ENCODE peak calls at places on chromosomes 12 and 14, in four cellular contexts. One of them, this sample, is unnamed.

GRCh38 chr12:71626768-71627167 is 36.9 kb downstream of the ZFC3H1 start:
- DNase-seq in ovary: no peak
- DNase-seq in lower leg skin: no peak
- DNase-seq in IMR-90: peak; percentile 65
- DNase-seq in this sample: no peak

GRCh38 chr12:4810219-4810671 is 90.0 kb downstream of the GALNT8 start:
- DNase-seq in ovary: no peak
- DNase-seq in lower leg skin: no peak
- DNase-seq in IMR-90: no peak
- DNase-seq in this sample: no peak

GRCh38 chr14:103103461-103104388 is 9.2 kb downstream of the EXOC3L4 start:
- DNase-seq in ovary: peak; percentile 66
- DNase-seq in lower leg skin: no peak
- DNase-seq in IMR-90: peak; percentile 35
- DNase-seq in this sample: no peak

GRCh38 chr12:127125607-127126259 is 1141.2 kb upstream of the TMEM132C start:
- DNase-seq in ovary: no peak
- DNase-seq in lower leg skin: no peak
- DNase-seq in IMR-90: peak; percentile 70
- DNase-seq in this sample: no peak

GRCh38 chr14:63624203-63624602 is 17.5 kb downstream of the WDR89 start:
- DNase-seq in ovary: no peak
- DNase-seq in lower leg skin: no peak
- DNase-seq in IMR-90: no peak
- DNase-seq in this sample: no peak

GRCh38 chr12:11652351-11653040 is 3.0 kb downstream of the ETV6 start:
- DNase-seq in ovary: no peak
- DNase-seq in lower leg skin: peak; percentile 34
- DNase-seq in IMR-90: peak; percentile 67
- DNase-seq in this sample: no peak

GRCh38 chr12:6979453-6979852 is 8.7 kb downstream of the EMG1 start:
- DNase-seq in ovary: no peak
- DNase-seq in lower leg skin: no peak
- DNase-seq in IMR-90: no peak
- DNase-seq in this sample: no peak

GRCh38 chr14:97185186-97185585 is 388.0 kb downstream of the VRK1 start:
- DNase-seq in ovary: no peak
- DNase-seq in lower leg skin: no peak
- DNase-seq in IMR-90: no peak
- DNase-seq in this sample: no peak

GRCh38 chr12:118185602-118186397 is 49.9 kb downstream of the PEBP1 start:
- DNase-seq in ovary: no peak
- DNase-seq in lower leg skin: no peak
- DNase-seq in IMR-90: no peak
- DNase-seq in this sample: no peak

GRCh38 chr14:104219731-104220224 is 81.4 kb downstream of the KIF26A start:
- DNase-seq in ovary: peak; percentile 23
- DNase-seq in lower leg skin: no peak
- DNase-seq in IMR-90: no peak
- DNase-seq in this sample: peak; percentile 46

GRCh38 chr14:65255029-65255545 is 152.8 kb upstream of the MAX start:
- DNase-seq in ovary: no peak
- DNase-seq in lower leg skin: no peak
- DNase-seq in IMR-90: peak; percentile 82
- DNase-seq in this sample: no peak

GRCh38 chr12:100672075-100672592 is 98.7 kb downstream of the GAS2L3 start:
- DNase-seq in ovary: no peak
- DNase-seq in lower leg skin: no peak
- DNase-seq in IMR-90: no peak
- DNase-seq in this sample: no peak

GRCh38 chr14:49594347-49595089 is 4.2 kb upstream of the LRR1 start:
- DNase-seq in ovary: no peak
- DNase-seq in lower leg skin: no peak
- DNase-seq in IMR-90: peak; percentile 85
- DNase-seq in this sample: no peak

GRCh38 chr12:3313655-3314305 is 177.2 kb upstream of the PRMT8 start:
- DNase-seq in ovary: peak; percentile 46
- DNase-seq in lower leg skin: no peak
- DNase-seq in IMR-90: peak; percentile 20
- DNase-seq in this sample: no peak

GRCh38 chr12:14239350-14239934 is 126.0 kb upstream of the ATF7IP start:
- DNase-seq in ovary: no peak
- DNase-seq in lower leg skin: no peak
- DNase-seq in IMR-90: no peak
- DNase-seq in this sample: no peak

GRCh38 chr12:120292411-120292660 is 633 bp upstream of the RNU4-2 start:
- DNase-seq in ovary: no peak
- DNase-seq in lower leg skin: peak; percentile 26
- DNase-seq in IMR-90: no peak
- DNase-seq in this sample: no peak

GRCh38 chr14:61281186-61281676 is at the start of gene TMEM30B:
- DNase-seq in ovary: no peak
- DNase-seq in lower leg skin: peak; percentile 62
- DNase-seq in IMR-90: no peak
- DNase-seq in this sample: no peak
- TF ChIP-seq POLR2A in ovary: no peak
- TF ChIP-seq POLR2A in lower leg skin: no peak
- TF ChIP-seq POLR2A in IMR-90: no peak
- TF ChIP-seq POLR2A in this sample: no peak

GRCh38 chr12:81329088-81329487 is 251.2 kb downstream of the ACSS3 start:
- DNase-seq in ovary: no peak
- DNase-seq in lower leg skin: no peak
- DNase-seq in IMR-90: peak; percentile 2
- DNase-seq in this sample: no peak
- TF ChIP-seq CTCF in ovary: no peak
- TF ChIP-seq CTCF in lower leg skin: no peak
- TF ChIP-seq CTCF in IMR-90: no peak
- TF ChIP-seq CTCF in this sample: no peak

GRCh38 chr12:21757665-21758064 is 16.8 kb downstream of the KCNJ8 start:
- DNase-seq in ovary: no peak
- DNase-seq in lower leg skin: no peak
- DNase-seq in IMR-90: no peak
- DNase-seq in this sample: no peak
- TF ChIP-seq POLR2A in ovary: no peak
- TF ChIP-seq POLR2A in lower leg skin: no peak
- TF ChIP-seq POLR2A in IMR-90: no peak
- TF ChIP-seq POLR2A in this sample: no peak

DNA sequence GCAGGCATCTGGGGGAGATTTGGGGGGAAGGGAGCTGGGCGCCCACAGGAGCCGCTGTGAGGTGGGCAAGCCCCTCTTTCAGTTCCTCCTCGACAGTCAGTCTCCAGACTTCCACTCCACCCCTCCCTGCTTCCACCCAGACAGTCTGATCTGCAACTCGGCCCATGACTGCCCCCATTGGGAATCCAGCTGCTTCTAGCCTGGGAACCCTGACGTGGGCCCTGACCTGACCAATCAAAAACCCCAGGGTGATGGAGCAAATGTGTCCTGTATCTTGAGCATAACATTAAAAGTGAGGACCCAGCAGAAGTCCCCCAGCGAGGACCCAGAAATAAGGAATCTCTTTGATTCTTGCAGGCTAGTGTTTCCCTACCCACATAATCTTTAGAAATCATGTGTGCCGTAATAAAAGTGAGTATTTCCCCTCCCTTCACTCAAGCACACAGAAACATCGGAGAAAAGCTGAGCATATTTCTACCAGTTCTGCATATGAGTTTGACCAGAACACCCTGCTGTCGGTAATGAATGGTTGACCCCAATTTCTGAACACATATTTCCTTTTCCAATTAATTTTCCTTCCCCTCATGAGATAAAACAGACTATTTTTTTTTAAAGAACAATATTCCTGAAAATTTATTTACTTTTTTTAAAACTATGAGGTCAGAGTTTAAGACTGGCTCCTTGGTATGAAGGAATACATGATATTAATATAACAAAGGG is 6.4 kb downstream of the SSH1 start:
- DNase-seq in ovary: no peak
- DNase-seq in lower leg skin: no peak
- DNase-seq in IMR-90: peak; percentile 91
- DNase-seq in this sample: no peak
- TF ChIP-seq CTCF in ovary: no peak
- TF ChIP-seq CTCF in lower leg skin: no peak
- TF ChIP-seq CTCF in IMR-90: peak; percentile 40
- TF ChIP-seq CTCF in this sample: no peak

GRCh38 chr12:26125451-26126339 is 858 bp upstream of the BHLHE41 start:
- DNase-seq in ovary: peak; percentile 80
- DNase-seq in lower leg skin: peak; percentile 79
- DNase-seq in IMR-90: peak; percentile 73
- DNase-seq in this sample: peak; percentile 85
- TF ChIP-seq POLR2A in ovary: peak; percentile 49
- TF ChIP-seq POLR2A in lower leg skin: no peak
- TF ChIP-seq POLR2A in IMR-90: peak; percentile 65
- TF ChIP-seq POLR2A in this sample: no peak

GRCh38 chr14:86604546-86604945 is 1074.6 kb downstream of the FLRT2 start:
- DNase-seq in ovary: no peak
- DNase-seq in lower leg skin: no peak
- DNase-seq in IMR-90: peak; percentile 61
- DNase-seq in this sample: no peak
- TF ChIP-seq CTCF in ovary: no peak
- TF ChIP-seq CTCF in lower leg skin: no peak
- TF ChIP-seq CTCF in IMR-90: no peak
- TF ChIP-seq CTCF in this sample: no peak

DNA sequence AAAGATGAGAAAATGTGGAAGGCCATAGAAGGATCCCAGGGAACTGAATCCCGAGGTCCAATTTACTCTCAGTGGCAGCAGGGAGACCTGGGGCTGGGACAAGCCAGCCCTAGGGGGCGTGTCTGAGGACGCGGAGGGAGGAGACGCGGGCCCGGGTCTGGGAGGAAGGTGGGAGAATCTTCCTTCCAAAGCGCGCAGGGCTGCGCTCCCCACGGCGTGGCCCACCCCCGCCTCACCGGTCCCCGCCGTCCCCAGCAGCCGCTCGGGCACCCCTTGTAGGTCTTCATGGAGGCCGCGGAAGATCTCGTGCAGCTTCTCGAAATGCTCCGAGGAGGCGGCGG is 323 bp downstream of the VTI1B start:
- DNase-seq in ovary: peak; percentile 72
- DNase-seq in lower leg skin: peak; percentile 63
- DNase-seq in IMR-90: peak; percentile 45
- DNase-seq in this sample: peak; percentile 84
- TF ChIP-seq POLR2A in ovary: no peak
- TF ChIP-seq POLR2A in lower leg skin: no peak
- TF ChIP-seq POLR2A in IMR-90: no peak
- TF ChIP-seq POLR2A in this sample: no peak

DNA sequence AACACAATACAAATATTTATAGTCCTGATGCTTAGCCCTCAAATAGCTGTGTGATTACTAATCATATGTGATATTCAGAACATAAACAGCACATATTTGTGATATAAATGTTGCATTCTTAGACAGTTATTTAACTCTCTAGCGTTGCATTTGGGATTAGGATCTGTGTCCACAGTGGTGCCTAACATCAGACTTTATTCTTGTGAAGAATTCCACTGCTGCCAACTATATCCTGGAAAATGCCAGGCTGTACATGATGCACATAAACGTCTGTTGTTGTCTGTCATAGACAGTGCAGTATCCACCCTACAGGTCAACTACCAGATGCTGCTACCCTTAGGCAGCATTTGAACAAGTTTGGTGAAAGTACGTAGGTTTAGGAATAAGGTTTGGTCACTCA is 39.0 kb downstream of the SLC38A4 start:
- DNase-seq in ovary: no peak
- DNase-seq in lower leg skin: no peak
- DNase-seq in IMR-90: peak; percentile 85
- DNase-seq in this sample: no peak
- TF ChIP-seq CTCF in ovary: no peak
- TF ChIP-seq CTCF in lower leg skin: no peak
- TF ChIP-seq CTCF in IMR-90: no peak
- TF ChIP-seq CTCF in this sample: no peak

GRCh38 chr14:44961730-44962572 is at the start of the genes KLHL28 and TOGARAM1:
- DNase-seq in ovary: peak; percentile 96
- DNase-seq in lower leg skin: peak; percentile 100
- DNase-seq in IMR-90: peak; percentile 100
- DNase-seq in this sample: peak; percentile 99
- TF ChIP-seq POLR2A in ovary: peak; percentile 79
- TF ChIP-seq POLR2A in lower leg skin: no peak
- TF ChIP-seq POLR2A in IMR-90: peak; percentile 93
- TF ChIP-seq POLR2A in this sample: peak; percentile 36